ENCODE peak calls at places on chromosome 1, in ten cellular contexts. Q, F, X, H, J, B, P, N, C and V are unnamed samples.

GRCh38 chr1:164320780-164321683 is 238.0 kb upstream of the PBX1 start:
- DNase-seq in Q (peak; percentile 28), F (no peak), X (peak; percentile 20), H (peak; percentile 50), J (peak; percentile 57), B (no peak), P (peak; percentile 65), N (no peak), C (peak; percentile 20), V (peak; percentile 60)

GRCh38 chr1:94690033-94690712 is 130.0 kb upstream of the SLC44A3 start:
- DNase-seq in Q (no peak), F (no peak), X (no peak), H (no peak), J (peak; percentile 52), B (no peak), P (no peak), N (no peak), C (no peak), V (peak; percentile 19)

GRCh38 chr1:2840036-2840809 is 38.7 kb upstream of the TTC34 start:
- DNase-seq in Q (no peak), F (no peak), X (no peak), H (no peak), J (no peak), B (peak; percentile 14), P (no peak), N (peak; percentile 68), C (no peak), V (no peak)

GRCh38 chr1:216815239-216815955 is 92.2 kb upstream of the ESRRG start:
- DNase-seq in Q (no peak), F (no peak), X (peak; percentile 42), H (peak; percentile 57), J (no peak), B (no peak), P (no peak), N (no peak), C (no peak), V (peak; percentile 2)

GRCh38 chr1:176820292-176821056 is 344.0 kb downstream of the ASTN1 start:
- DNase-seq in Q (no peak), F (no peak), X (no peak), H (no peak), J (no peak), B (no peak), P (no peak), N (no peak), C (no peak), V (no peak)

GRCh38 chr1:41005876-41006275 is 15.6 kb downstream of the SLFNL1 start:
- DNase-seq in Q (no peak), F (no peak), X (no peak), H (no peak), J (no peak), B (no peak), P (no peak), N (no peak), C (no peak), V (no peak)

GRCh38 chr1:32241011-32241763 is 5.8 kb upstream of the FAM167B start:
- DNase-seq in Q (peak; percentile 66), F (no peak), X (peak; percentile 65), H (peak; percentile 93), J (peak; percentile 67), B (peak; percentile 64), P (peak; percentile 84), N (peak; percentile 85), C (peak; percentile 73), V (peak; percentile 89)

GRCh38 chr1:207845109-207845508 is 65.8 kb downstream of the CD34 start:
- DNase-seq in Q (no peak), F (no peak), X (no peak), H (no peak), J (no peak), B (no peak), P (no peak), N (no peak), C (no peak), V (peak; percentile 35)

GRCh38 chr1:147185442-147185841 is 13.2 kb upstream of the PRKAB2 start:
- DNase-seq in Q (no peak), F (no peak), X (no peak), H (no peak), J (no peak), B (no peak), P (no peak), N (no peak), C (no peak), V (no peak)

DNA sequence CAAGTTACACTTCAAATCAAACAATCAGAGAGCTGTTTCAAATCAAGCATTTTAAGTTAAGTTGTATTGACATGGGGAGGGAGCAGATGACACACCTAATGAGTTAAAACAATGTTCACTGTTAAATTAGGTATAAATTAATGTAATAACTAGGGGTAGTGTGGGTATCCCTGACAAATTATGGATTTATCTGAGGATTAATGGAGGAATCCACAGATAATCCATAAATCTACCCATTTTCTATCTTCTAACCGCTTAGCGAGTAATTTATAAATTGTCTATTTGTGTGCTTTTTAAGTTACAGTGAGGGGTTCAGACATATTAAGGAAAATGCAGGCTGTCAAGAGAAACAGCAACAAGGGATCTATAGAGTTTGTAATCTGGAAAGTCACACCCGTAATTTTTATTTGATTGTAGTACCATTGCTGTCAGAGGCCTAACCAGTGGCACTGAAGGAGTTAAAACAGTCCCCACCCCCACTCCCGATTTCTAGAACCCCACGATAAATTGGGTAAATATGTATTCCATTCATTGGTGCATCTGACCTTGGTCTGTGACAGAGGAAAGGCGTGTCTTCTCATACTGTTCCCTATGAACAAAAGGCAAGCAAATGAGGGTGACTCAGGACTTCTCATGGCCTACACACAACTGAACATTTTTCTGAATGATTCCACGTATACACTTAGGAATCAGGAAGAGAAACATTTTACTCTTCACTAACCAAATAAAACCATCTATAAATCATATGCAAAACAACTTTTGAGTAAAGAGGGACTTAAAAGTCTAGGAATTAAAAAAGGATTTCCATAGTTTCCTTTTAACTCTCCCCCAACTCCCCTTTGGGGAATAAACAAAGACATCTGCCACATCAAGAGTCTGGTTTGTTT is 7.4 kb downstream of the IRF2BP2 start:
- DNase-seq in Q (peak; percentile 43), F (no peak), X (peak; percentile 44), H (peak; percentile 26), J (peak; percentile 70), B (peak; percentile 90), P (peak; percentile 70), N (no peak), C (peak; percentile 59), V (peak; percentile 85)
- TF ChIP-seq POLR2A in Q (peak; percentile 39), F (no peak), X (peak; percentile 39), H (peak; percentile 77), J (peak; percentile 41), B (peak; percentile 72), P (peak; percentile 52), N (no peak), C (peak; percentile 79), V (peak; percentile 69)

GRCh38 chr1:35714921-35715567 is 3.6 kb downstream of the C1orf216 start:
- DNase-seq in Q (no peak), F (no peak), X (no peak), H (no peak), J (no peak), B (no peak), P (no peak), N (no peak), C (no peak), V (no peak)

GRCh38 chr1:35717911-35718476 is 690 bp downstream of the C1orf216 start:
- DNase-seq in Q (peak; percentile 28), F (peak; percentile 45), X (peak; percentile 63), H (peak; percentile 51), J (peak; percentile 49), B (peak; percentile 87), P (peak; percentile 85), N (no peak), C (peak; percentile 45), V (peak; percentile 28)

GRCh38 chr1:35715568-35716002 is 3.1 kb downstream of the C1orf216 start:
- DNase-seq in Q (peak; percentile 75), F (peak; percentile 87), X (peak; percentile 70), H (peak; percentile 60), J (peak; percentile 51), B (peak; percentile 90), P (peak; percentile 79), N (peak; percentile 90), C (peak; percentile 80), V (peak; percentile 73)

DNA sequence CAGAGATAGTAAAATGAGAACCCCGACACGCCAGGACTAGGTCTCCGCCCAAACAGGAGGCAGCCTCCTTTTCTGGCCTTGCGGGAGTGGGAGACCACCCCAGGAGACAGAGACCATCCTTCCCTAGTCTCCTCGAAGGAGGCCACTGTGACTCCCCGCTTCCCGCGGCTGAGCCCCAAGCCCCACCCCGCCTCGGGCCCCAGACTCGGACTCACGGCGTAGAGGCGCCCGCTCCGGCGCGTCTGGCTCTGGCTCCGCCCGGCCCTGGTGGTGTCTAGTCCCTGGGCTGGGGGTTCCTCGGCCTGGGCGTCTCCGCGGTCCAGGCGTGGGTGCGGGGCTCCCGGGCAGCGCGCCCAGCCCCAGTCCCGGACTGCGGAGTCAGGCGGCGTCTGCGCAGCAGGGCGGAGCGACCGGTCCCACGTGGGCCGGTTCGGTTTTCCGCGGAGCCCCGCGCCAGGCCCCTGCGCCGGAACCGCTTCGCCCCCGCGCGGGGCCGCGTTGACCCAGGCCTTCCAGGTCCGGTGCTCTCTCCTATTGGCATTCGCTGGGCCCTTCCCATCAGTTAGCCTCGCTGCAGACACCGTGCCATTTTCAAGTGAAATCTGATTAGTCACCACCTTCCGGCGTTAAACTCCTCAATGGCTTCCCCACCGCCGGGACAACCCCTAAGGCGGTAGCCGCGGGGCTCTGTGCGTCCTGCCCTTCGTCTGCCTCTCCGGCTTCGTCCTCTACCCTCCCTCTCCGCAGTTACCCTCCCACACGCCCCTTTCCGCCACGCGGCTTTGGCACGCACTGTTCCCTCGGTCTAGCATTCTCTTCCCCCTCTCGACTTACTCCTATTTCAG is at the start of gene C1orf216:
- DNase-seq in Q (peak; percentile 49), F (peak; percentile 58), X (peak; percentile 84), H (peak; percentile 70), J (peak; percentile 38), B (peak; percentile 79), P (peak; percentile 86), N (peak; percentile 88), C (peak; percentile 53), V (peak; percentile 58)
- TF ChIP-seq POLR2A in Q (no peak), F (peak; percentile 54), X (no peak), H (peak; percentile 57), J (peak; percentile 19), B (peak; percentile 82), P (no peak), N (no peak), C (no peak), V (peak; percentile 37)

DNA sequence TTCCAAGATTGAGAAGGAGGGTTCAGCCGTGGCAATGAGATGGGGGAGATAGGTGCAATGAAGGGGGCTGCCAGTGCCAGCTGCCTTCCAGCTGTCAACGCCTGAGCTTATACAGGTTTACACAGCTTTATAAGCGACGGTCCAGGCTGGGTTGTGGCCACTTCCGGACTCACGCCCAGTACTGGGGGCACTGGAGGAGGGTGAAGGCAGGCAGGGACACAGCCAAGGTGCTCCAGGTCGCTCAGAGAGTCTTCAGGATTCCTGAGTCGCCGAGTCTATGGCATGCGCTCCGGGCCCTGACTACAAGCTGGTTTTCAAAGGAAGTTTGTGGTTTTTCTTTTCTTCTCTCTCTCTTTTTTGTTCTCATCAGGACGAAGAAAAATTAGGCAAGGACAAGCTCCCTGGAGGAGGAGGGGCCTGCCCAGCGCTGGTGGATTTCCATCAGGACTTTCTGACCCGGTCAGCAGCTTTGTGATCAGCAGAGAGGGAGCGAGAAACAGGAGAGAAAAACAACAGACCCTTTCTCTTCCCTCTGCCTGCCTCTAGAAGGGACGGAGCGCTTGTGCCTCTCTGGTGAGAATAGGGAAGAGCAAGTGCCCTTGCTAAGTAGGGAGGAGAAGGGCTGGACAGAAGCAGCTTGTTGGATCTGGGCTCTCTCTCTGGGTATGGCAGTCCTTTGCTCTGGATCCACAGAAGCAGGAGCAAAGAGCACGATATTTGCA is at the start of gene MINDY1:
- DNase-seq in Q (peak; percentile 77), F (peak; percentile 86), X (peak; percentile 72), H (peak; percentile 83), J (peak; percentile 81), B (peak; percentile 89), P (peak; percentile 90), N (peak; percentile 88), C (peak; percentile 81), V (peak; percentile 83)
- TF ChIP-seq POLR2A in Q (no peak), F (no peak), X (no peak), H (peak; percentile 88), J (peak; percentile 72), B (peak; percentile 61), P (peak; percentile 69), N (no peak), C (peak; percentile 91), V (peak; percentile 55)

GRCh38 chr1:205102404-205102803 is 18.1 kb upstream of the TMEM81 start:
- DNase-seq in Q (no peak), F (no peak), X (no peak), H (no peak), J (no peak), B (no peak), P (no peak), N (no peak), C (no peak), V (no peak)
- TF ChIP-seq POLR2A in Q (no peak), F (no peak), X (no peak), H (no peak), J (no peak), B (no peak), P (no peak), N (no peak), C (no peak), V (no peak)